ENCODE peak calls at places on chromosomes 1 and 21, in ten cellular contexts. Z is A549, Y is transverse colon, F is H1, R is sigmoid colon, X is GM12878, A is stomach, N is esophagus muscularis mucosa, W is tibial nerve, G is ovary. K is an unnamed sample.

GRCh38 chr1:89649783-89650182 is 16.9 kb downstream of the LRRC8C start:
- DNase-seq in Z (no peak), Y (no peak), F (no peak), R (no peak), X (no peak), A (no peak), N (no peak), W (no peak), G (no peak), K (no peak)

GRCh38 chr21:32102426-32102825 is 176.4 kb downstream of the MIS18A start:
- DNase-seq in Z (no peak), Y (no peak), F (no peak), R (no peak), X (no peak), A (no peak), N (no peak), W (no peak), G (no peak), K (no peak)

GRCh38 chr1:164823486-164824279 is 264.7 kb downstream of the PBX1 start:
- DNase-seq in Z (no peak), Y (peak; percentile 27), F (no peak), R (peak; percentile 89), X (no peak), A (no peak), N (no peak), W (no peak), G (peak; percentile 21), K (no peak)

GRCh38 chr1:233261206-233261605 is 34.3 kb downstream of the PCNX2 start:
- DNase-seq in Z (no peak), Y (no peak), F (no peak), R (no peak), X (peak; percentile 11), A (no peak), N (no peak), W (no peak), G (no peak), K (no peak)

GRCh38 chr1:212489284-212489859 is 56.7 kb downstream of the NENF start:
- DNase-seq in Z (no peak), Y (no peak), F (no peak), R (no peak), X (no peak), A (no peak), N (no peak), W (no peak), G (no peak), K (no peak)

GRCh38 chr1:74505133-74505532 is 7.3 kb downstream of the LRRC53 start:
- DNase-seq in Z (no peak), Y (no peak), F (no peak), R (no peak), X (no peak), A (no peak), N (no peak), W (no peak), G (no peak), K (no peak)

GRCh38 chr21:27108228-27108627 is 141.3 kb upstream of the ADAMTS5 start:
- DNase-seq in Z (no peak), Y (no peak), F (no peak), R (no peak), X (no peak), A (no peak), N (no peak), W (no peak), G (no peak), K (no peak)

GRCh38 chr1:16396591-16396990 is 29.5 kb downstream of the SZRD1 start:
- DNase-seq in Z (no peak), Y (no peak), F (no peak), R (peak; percentile 71), X (no peak), A (no peak), N (no peak), W (no peak), G (peak; percentile 36), K (no peak)

GRCh38 chr1:246404078-246404477 is 103.0 kb downstream of the SMYD3 start:
- DNase-seq in Z (no peak), Y (no peak), F (no peak), R (no peak), X (no peak), A (no peak), N (no peak), W (no peak), G (no peak), K (no peak)

GRCh38 chr1:172928412-172928811 is 122.3 kb downstream of the TNFSF18 start:
- DNase-seq in Z (no peak), Y (no peak), F (no peak), R (no peak), X (no peak), A (no peak), N (no peak), W (no peak), G (no peak), K (no peak)

GRCh38 chr1:118364882-118365281 is 179.9 kb upstream of the SPAG17 start:
- DNase-seq in Z (no peak), Y (no peak), F (no peak), R (no peak), X (no peak), A (no peak), N (no peak), W (no peak), G (no peak), K (no peak)

GRCh38 chr21:35256468-35256988 is 207.4 kb upstream of the RUNX1 start:
- DNase-seq in Z (peak; percentile 58), Y (peak; percentile 78), F (no peak), R (peak; percentile 84), X (no peak), A (peak; percentile 95), N (peak; percentile 92), W (peak; percentile 45), G (peak; percentile 79), K (peak; percentile 76)

GRCh38 chr1:243851129-243851756 is 1.2 kb upstream of the AKT3 start:
- DNase-seq in Z (peak; percentile 72), Y (no peak), F (no peak), R (no peak), X (no peak), A (no peak), N (no peak), W (no peak), G (no peak), K (no peak)

GRCh38 chr1:202805886-202806511 is 2.2 kb downstream of the KDM5B start:
- DNase-seq in Z (no peak), Y (no peak), F (no peak), R (no peak), X (no peak), A (no peak), N (no peak), W (no peak), G (no peak), K (no peak)
- TF ChIP-seq POLR2A in Z (no peak), Y (no peak), F (peak; percentile 19), R (no peak), X (no peak), A (no peak), N (no peak), W (no peak), G (no peak), K (no peak)

GRCh38 chr1:206708058-206708457 is 23.4 kb downstream of the MAPKAPK2 start:
- DNase-seq in Z (no peak), Y (peak; percentile 51), F (no peak), R (peak; percentile 61), X (no peak), A (no peak), N (no peak), W (no peak), G (no peak), K (no peak)

GRCh38 chr1:206710457-206710823 is 25.7 kb downstream of the MAPKAPK2 start:
- DNase-seq in Z (no peak), Y (no peak), F (no peak), R (no peak), X (no peak), A (no peak), N (no peak), W (no peak), G (no peak), K (no peak)

GRCh38 chr1:206709322-206709721 is 24.6 kb downstream of the MAPKAPK2 start:
- DNase-seq in Z (no peak), Y (no peak), F (no peak), R (no peak), X (no peak), A (no peak), N (no peak), W (no peak), G (no peak), K (no peak)

GRCh38 chr1:206708882-206709281 is 24.2 kb downstream of the MAPKAPK2 start:
- DNase-seq in Z (no peak), Y (no peak), F (no peak), R (no peak), X (no peak), A (no peak), N (no peak), W (no peak), G (no peak), K (no peak)

DNA sequence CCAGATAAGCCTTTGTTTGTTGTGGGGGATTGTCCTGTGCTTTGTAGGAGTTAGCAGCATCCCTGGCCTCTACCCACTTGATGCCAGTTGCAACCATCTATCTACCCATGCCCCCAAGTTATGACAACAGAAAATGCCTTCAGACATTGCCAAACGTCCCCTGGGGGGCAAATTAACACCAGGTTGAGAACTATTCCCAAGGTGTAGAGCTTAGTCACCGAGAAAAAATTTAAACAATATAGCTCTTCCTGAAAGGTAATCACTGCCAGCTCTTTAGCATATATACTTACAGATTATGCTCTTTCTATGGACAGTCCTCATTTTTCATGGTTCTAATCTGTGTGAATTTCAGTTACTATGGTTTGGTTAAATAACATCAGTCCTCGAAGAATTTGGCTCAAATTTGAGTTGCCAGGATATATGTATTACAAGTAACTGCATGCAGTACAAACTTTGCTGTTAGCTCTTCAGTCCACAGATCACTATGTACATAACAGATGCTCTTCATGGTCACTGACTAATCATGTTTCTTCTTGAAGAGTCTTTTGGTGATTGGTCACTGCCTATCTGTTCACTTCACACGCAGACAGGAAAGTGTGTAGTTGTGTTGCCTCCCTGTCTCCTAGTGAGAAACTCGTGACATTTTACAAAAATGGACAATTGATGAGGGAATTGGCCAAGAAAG is 25.2 kb downstream of the MAPKAPK2 start:
- DNase-seq in Z (no peak), Y (no peak), F (no peak), R (peak; percentile 17), X (no peak), A (no peak), N (no peak), W (no peak), G (no peak), K (no peak)
- TF ChIP-seq EP300 in Z (no peak), Y (no peak), F (no peak), R (no peak), X (no peak), A (no peak), N (no peak), W (no peak), G (no peak), K (no peak)

DNA sequence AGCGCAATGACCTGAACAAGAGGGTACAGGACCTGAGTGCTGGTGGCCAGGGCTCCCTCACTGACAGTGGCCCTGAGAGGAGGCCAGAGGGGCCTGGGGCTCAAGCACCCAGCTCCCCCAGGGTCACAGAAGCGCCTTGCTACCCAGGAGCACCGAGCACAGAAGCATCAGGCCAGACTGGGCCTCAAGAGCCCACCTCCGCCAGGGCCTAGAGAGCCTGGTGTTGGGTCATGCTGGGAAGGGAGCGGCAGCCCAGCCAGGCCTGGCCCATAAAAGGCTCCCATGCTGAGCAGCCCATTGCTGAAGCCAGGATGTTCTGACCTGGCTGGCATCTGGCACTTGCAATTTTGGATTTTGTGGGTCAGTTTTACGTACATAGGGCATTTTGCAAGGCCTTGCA is 5.4 kb upstream of the CCDC28B start:
- DNase-seq in Z (no peak), Y (no peak), F (no peak), R (no peak), X (no peak), A (no peak), N (no peak), W (no peak), G (no peak), K (no peak)
- TF ChIP-seq POLR2A in Z (no peak), Y (no peak), F (no peak), R (no peak), X (peak; percentile 29), A (no peak), N (no peak), W (no peak), G (no peak), K (no peak)

GRCh38 chr1:205204552-205204951 is 7.0 kb downstream of the DSTYK start:
- DNase-seq in Z (no peak), Y (no peak), F (no peak), R (no peak), X (no peak), A (no peak), N (no peak), W (no peak), G (no peak), K (no peak)
- TF ChIP-seq EP300 in Z (no peak), Y (no peak), F (no peak), R (no peak), X (no peak), A (no peak), N (no peak), W (no peak), G (no peak), K (no peak)

K was measured in suprapubic skin.